ENCODE peak calls at places on chromosomes 5 and 9, in ten cellular contexts. S is T-helper 9 cell, W is lung, B is aorta, D is fibroblast of pulmonary artery, A is activated T-cell treated with anti-CD3 and anti-CD28 coated beads for 1 hour, G is mucosa of gallbladder, F is caudate nucleus, K is astrocyte of the spinal cord, I is GM20000. R is an unnamed sample.

GRCh38 chr5:136086776-136087566 is 45.7 kb upstream of the SMAD5 start:
- DNase-seq in S (no peak), D (no peak), F (no peak), G (no peak), W (no peak), K (no peak), A (no peak), B (no peak), I (no peak), R (no peak)

GRCh38 chr9:95265960-95266359 is 51.5 kb downstream of the FANCC start:
- DNase-seq in S (no peak), F (no peak), I (no peak), B (no peak), W (no peak), A (no peak), D (no peak), G (no peak), K (no peak), R (no peak)

GRCh38 chr5:61342066-61342465 is 10.0 kb downstream of the ZSWIM6 start:
- DNase-seq in G (no peak), W (no peak), A (no peak), I (no peak), F (no peak), D (no peak), S (no peak), B (no peak), K (peak), R (no peak)

GRCh38 chr5:115209279-115209678 is 39.6 kb upstream of the TRIM36 start:
- DNase-seq in B (no peak), W (peak), K (no peak), A (no peak), F (no peak), D (peak), I (peak), S (no peak), G (peak), R (peak)

GRCh38 chr5:177377851-177378776 is 6.1 kb upstream of the SLC34A1 start:
- DNase-seq in K (no peak), W (no peak), B (no peak), S (no peak), A (no peak), D (no peak), G (no peak), F (no peak), I (no peak), R (no peak)

GRCh38 chr5:60346391-60346790 is 353.6 kb downstream of the DEPDC1B start:
- DNase-seq in I (no peak), W (no peak), A (no peak), B (no peak), G (no peak), S (no peak), D (no peak), F (no peak), K (no peak), R (no peak)

GRCh38 chr5:151095341-151096000 is 14.6 kb upstream of the TNIP1 start:
- DNase-seq in B (no peak), I (no peak), G (peak), D (peak), W (no peak), A (no peak), F (no peak), S (no peak), K (peak), R (no peak)

GRCh38 chr9:126112135-126112720 is 214.4 kb upstream of the MVB12B start:
- DNase-seq in B (no peak), I (no peak), S (no peak), A (no peak), K (no peak), D (no peak), F (no peak), W (no peak), G (no peak), R (no peak)

GRCh38 chr9:108474356-108474755 is 381.4 kb downstream of the ACTL7B start:
- DNase-seq in F (no peak), D (peak), K (peak), S (no peak), I (no peak), W (no peak), B (no peak), G (no peak), A (no peak), R (no peak)

R was measured in stimulated activated effector memory CD8-positive, alpha-beta T cell treated with anti-CD3 and anti-CD28 coated beads, Interleukin-12 subunit alpha, Interleukin-12 subunit beta, amount 100 ng/mL, for 72 hours.